ENCODE peak calls at places on chromosomes 16 and 17, in six cellular contexts. K is brain pericyte; Q is stimulated activated CD4-positive, alpha-beta T cell treated with anti-CD3 and anti-CD28 coated beads, Interleukin-1b, Interleukin-23, amount 100 ng/mL, for 24 hours; X is activated CD4-positive, alpha-beta T cell treated with anti-CD3 and anti-CD28 coated beads, Interleukin-2, amount 50 U/mL, for 48 hours; T is AG09319; J is HS-27A. L is an unnamed sample.
A peak's percentile ranks its signal among the peaks of the same experiment; 100 is the strongest.

GRCh38 chr17:44188757-44189403 is 2.1 kb downstream of the TMUB2 start:
- DNase-seq in J (no peak), T (no peak), K (no peak), Q (no peak), X (no peak), L (no peak)

GRCh38 chr16:71311553-71312158 is 22.5 kb upstream of the CMTR2 start:
- DNase-seq in Q (no peak), X (peak; percentile 5), J (no peak), T (no peak), K (no peak), L (no peak)

GRCh38 chr17:20924306-20924705 is 118.5 kb downstream of the USP22 start:
- DNase-seq in Q (no peak), J (no peak), X (no peak), T (no peak), K (no peak), L (no peak)

GRCh38 chr16:49463529-49463928 is 89.9 kb downstream of the C16orf78 start:
- DNase-seq in Q (no peak), T (no peak), K (no peak), J (no peak), X (peak; percentile 46), L (no peak)

GRCh38 chr17:48645639-48646182 is 19.6 kb upstream of the HOXB9 start:
- DNase-seq in Q (no peak), T (no peak), X (no peak), K (no peak), J (no peak), L (no peak)

GRCh38 chr16:11682655-11683096 is 14.4 kb downstream of the SNN start:
- DNase-seq in Q (no peak), K (no peak), X (no peak), T (no peak), J (peak; percentile 24), L (no peak)

GRCh38 chr17:79276824-79277223 is 202.2 kb downstream of the ENGASE start:
- DNase-seq in T (no peak), Q (no peak), K (no peak), J (no peak), X (no peak), L (no peak)

GRCh38 chr17:29179232-29180036 is 764 bp downstream of the MYO18A start:
- DNase-seq in T (no peak), K (no peak), X (peak; percentile 3), J (no peak), Q (no peak), L (no peak)

GRCh38 chr17:17712268-17712924 is 31.1 kb downstream of the RAI1 start:
- DNase-seq in K (no peak), T (peak; percentile 59), X (no peak), J (peak; percentile 27), Q (no peak), L (peak; percentile 92)

GRCh38 chr16:24273511-24273910 is 17.4 kb downstream of the CACNG3 start:
- DNase-seq in K (no peak), Q (no peak), T (no peak), J (no peak), X (no peak), L (no peak)

GRCh38 chr17:7330099-7331015 is 1.2 kb upstream of the NEURL4 start:
- DNase-seq in Q (no peak), J (peak; percentile 55), K (no peak), T (no peak), X (peak; percentile 81), L (peak; percentile 40)

L was measured in pulmonary artery endothelial cell.